ENCODE peak calls at places on chromosome 1, in six cellular contexts. One of them, this sample, is unnamed.

GRCh38 chr1:11982010-11982392 is 1.8 kb downstream of the MFN2 start:
- DNase-seq in SK-N-SH: no peak
- DNase-seq in naive thymus-derived CD4-positive, alpha-beta T cell: no peak
- DNase-seq in lower lobe of right lung: no peak
- DNase-seq in right atrium auricular region: no peak
- DNase-seq in mammary epithelial cell: no peak
- DNase-seq in this sample: no peak

GRCh38 chr1:74613894-74614293 is 59.7 kb downstream of the ERICH3 start:
- DNase-seq in lower lobe of right lung: no peak
- DNase-seq in SK-N-SH: no peak
- DNase-seq in naive thymus-derived CD4-positive, alpha-beta T cell: no peak
- DNase-seq in mammary epithelial cell: no peak
- DNase-seq in right atrium auricular region: no peak
- DNase-seq in this sample: no peak

GRCh38 chr1:202862672-202863560 is 26.0 kb downstream of the RABIF start:
- DNase-seq in SK-N-SH: no peak
- DNase-seq in mammary epithelial cell: no peak
- DNase-seq in right atrium auricular region: no peak
- DNase-seq in naive thymus-derived CD4-positive, alpha-beta T cell: no peak
- DNase-seq in lower lobe of right lung: no peak
- DNase-seq in this sample: no peak

GRCh38 chr1:46569909-46570725 is 18.7 kb upstream of the KNCN start:
- DNase-seq in lower lobe of right lung: no peak
- DNase-seq in SK-N-SH: no peak
- DNase-seq in right atrium auricular region: no peak
- DNase-seq in mammary epithelial cell: no peak
- DNase-seq in naive thymus-derived CD4-positive, alpha-beta T cell: no peak
- DNase-seq in this sample: no peak

GRCh38 chr1:154974808-154975408 is 427 bp downstream of the CKS1B start:
- DNase-seq in SK-N-SH: peak; percentile 77
- DNase-seq in right atrium auricular region: peak; percentile 95
- DNase-seq in mammary epithelial cell: peak; percentile 93
- DNase-seq in lower lobe of right lung: peak; percentile 95
- DNase-seq in naive thymus-derived CD4-positive, alpha-beta T cell: peak; percentile 92
- DNase-seq in this sample: peak; percentile 97

GRCh38 chr1:193184776-193185175 is 1.6 kb downstream of the B3GALT2 start:
- DNase-seq in mammary epithelial cell: no peak
- DNase-seq in right atrium auricular region: no peak
- DNase-seq in SK-N-SH: no peak
- DNase-seq in lower lobe of right lung: no peak
- DNase-seq in naive thymus-derived CD4-positive, alpha-beta T cell: no peak
- DNase-seq in this sample: no peak

GRCh38 chr1:66033781-66034180 is 241.1 kb downstream of the PDE4B start:
- DNase-seq in mammary epithelial cell: peak; percentile 1
- DNase-seq in lower lobe of right lung: no peak
- DNase-seq in SK-N-SH: no peak
- DNase-seq in right atrium auricular region: no peak
- DNase-seq in naive thymus-derived CD4-positive, alpha-beta T cell: no peak
- DNase-seq in this sample: no peak

GRCh38 chr1:17128361-17128760 is 9.1 kb upstream of the PADI2 start:
- DNase-seq in right atrium auricular region: no peak
- DNase-seq in naive thymus-derived CD4-positive, alpha-beta T cell: no peak
- DNase-seq in mammary epithelial cell: peak; percentile 88
- DNase-seq in SK-N-SH: no peak
- DNase-seq in lower lobe of right lung: no peak
- DNase-seq in this sample: no peak

GRCh38 chr1:3372317-3372716 is 82.1 kb upstream of the ARHGEF16 start:
- DNase-seq in SK-N-SH: no peak
- DNase-seq in right atrium auricular region: no peak
- DNase-seq in mammary epithelial cell: no peak
- DNase-seq in lower lobe of right lung: no peak
- DNase-seq in naive thymus-derived CD4-positive, alpha-beta T cell: no peak
- DNase-seq in this sample: no peak

GRCh38 chr1:100785399-100786082 is 66.0 kb downstream of the VCAM1 start:
- DNase-seq in naive thymus-derived CD4-positive, alpha-beta T cell: no peak
- DNase-seq in SK-N-SH: no peak
- DNase-seq in lower lobe of right lung: no peak
- DNase-seq in right atrium auricular region: no peak
- DNase-seq in mammary epithelial cell: no peak
- DNase-seq in this sample: no peak

GRCh38 chr1:93448983-93449805 is 1.3 kb downstream of the FNBP1L start:
- DNase-seq in naive thymus-derived CD4-positive, alpha-beta T cell: no peak
- DNase-seq in SK-N-SH: peak; percentile 44
- DNase-seq in right atrium auricular region: no peak
- DNase-seq in mammary epithelial cell: peak; percentile 60
- DNase-seq in lower lobe of right lung: no peak
- DNase-seq in this sample: no peak

GRCh38 chr1:93450331-93450730 is 2.4 kb downstream of the FNBP1L start:
- DNase-seq in SK-N-SH: no peak
- DNase-seq in right atrium auricular region: no peak
- DNase-seq in naive thymus-derived CD4-positive, alpha-beta T cell: no peak
- DNase-seq in lower lobe of right lung: no peak
- DNase-seq in mammary epithelial cell: no peak
- DNase-seq in this sample: no peak

GRCh38 chr1:93448292-93448982 is 519 bp downstream of the FNBP1L start:
- DNase-seq in right atrium auricular region: no peak
- DNase-seq in SK-N-SH: peak; percentile 89
- DNase-seq in naive thymus-derived CD4-positive, alpha-beta T cell: no peak
- DNase-seq in mammary epithelial cell: peak; percentile 37
- DNase-seq in lower lobe of right lung: peak; percentile 62
- DNase-seq in this sample: no peak

GRCh38 chr1:93447481-93448291 is at the start of gene FNBP1L:
- DNase-seq in lower lobe of right lung: peak; percentile 85
- DNase-seq in naive thymus-derived CD4-positive, alpha-beta T cell: peak; percentile 40
- DNase-seq in mammary epithelial cell: peak; percentile 73
- DNase-seq in right atrium auricular region: no peak
- DNase-seq in SK-N-SH: peak; percentile 98
- DNase-seq in this sample: peak; percentile 80

GRCh38 chr1:93446837-93447451 is 974 bp upstream of the FNBP1L start:
- DNase-seq in SK-N-SH: no peak
- DNase-seq in right atrium auricular region: no peak
- DNase-seq in mammary epithelial cell: peak; percentile 91
- DNase-seq in lower lobe of right lung: no peak
- DNase-seq in naive thymus-derived CD4-positive, alpha-beta T cell: no peak
- DNase-seq in this sample: no peak
- H3K4me3 ChIP-seq in SK-N-SH: peak overlapping the region; percentile 99
- H3K4me3 ChIP-seq in right atrium auricular region: peak overlapping the region; percentile 98
- H3K4me3 ChIP-seq in mammary epithelial cell: peak overlapping the region; percentile 71
- H3K4me3 ChIP-seq in lower lobe of right lung: peak overlapping the region; percentile 89
- H3K4me3 ChIP-seq in naive thymus-derived CD4-positive, alpha-beta T cell: no peak overlapping the region
- H3K4me3 ChIP-seq in this sample: peak overlapping the region; percentile 88

DNA sequence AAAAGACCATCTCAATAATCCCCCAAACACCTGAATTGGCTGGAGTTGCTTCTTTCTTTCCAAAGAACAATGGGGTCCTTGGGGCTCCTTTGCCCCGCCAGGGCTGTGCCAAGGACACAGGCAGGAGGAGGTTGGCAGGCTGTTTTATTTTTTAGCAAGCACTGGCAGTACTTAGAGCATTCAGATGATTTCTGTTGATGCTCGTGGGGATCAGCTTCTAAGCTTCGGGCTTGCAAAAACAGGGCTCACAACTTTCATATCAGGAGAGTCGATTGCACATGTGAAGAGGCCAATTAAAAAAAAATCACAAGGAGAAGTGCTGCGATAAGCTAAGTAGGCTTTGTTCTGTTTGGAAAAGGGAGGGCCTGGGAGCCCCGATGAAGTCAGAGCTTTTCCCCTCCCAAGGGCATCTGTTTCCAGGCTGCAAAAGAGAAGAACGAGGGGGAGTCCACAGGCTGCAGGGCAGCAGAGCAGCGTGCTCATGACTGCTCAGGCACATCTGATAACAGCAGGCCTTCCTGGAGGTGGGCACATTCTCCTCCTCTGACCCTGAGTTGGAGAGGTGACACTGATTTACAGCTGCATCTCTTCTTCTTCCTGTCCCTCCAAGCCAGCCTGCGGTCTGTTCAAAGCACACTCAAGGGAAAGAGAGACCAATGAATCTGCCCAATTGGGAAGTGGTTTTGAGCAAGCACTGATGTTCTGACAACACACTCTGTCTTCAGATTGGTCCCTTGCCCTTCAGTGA is 27.3 kb upstream of the BCAR3 start:
- DNase-seq in naive thymus-derived CD4-positive, alpha-beta T cell: no peak
- DNase-seq in lower lobe of right lung: no peak
- DNase-seq in right atrium auricular region: no peak
- DNase-seq in SK-N-SH: peak; percentile 81
- DNase-seq in mammary epithelial cell: no peak
- DNase-seq in this sample: peak; percentile 74
- H3K27ac ChIP-seq in naive thymus-derived CD4-positive, alpha-beta T cell: no peak overlapping the region
- H3K27ac ChIP-seq in lower lobe of right lung: no peak overlapping the region
- H3K27ac ChIP-seq in right atrium auricular region: no peak overlapping the region
- H3K27ac ChIP-seq in SK-N-SH: peak overlapping the region; percentile 54
- H3K27ac ChIP-seq in mammary epithelial cell: no peak overlapping the region
- H3K27ac ChIP-seq in this sample: no peak overlapping the region

GRCh38 chr1:244860914-244861610 is 3.3 kb downstream of the HNRNPU start:
- DNase-seq in naive thymus-derived CD4-positive, alpha-beta T cell: no peak
- DNase-seq in SK-N-SH: no peak
- DNase-seq in lower lobe of right lung: no peak
- DNase-seq in mammary epithelial cell: no peak
- DNase-seq in right atrium auricular region: no peak
- DNase-seq in this sample: no peak
- H3K4me3 ChIP-seq in naive thymus-derived CD4-positive, alpha-beta T cell: peak overlapping the region; percentile 78
- H3K4me3 ChIP-seq in SK-N-SH: peak overlapping the region; percentile 100
- H3K4me3 ChIP-seq in lower lobe of right lung: peak overlapping the region; percentile 94
- H3K4me3 ChIP-seq in mammary epithelial cell: peak overlapping the region; percentile 97
- H3K4me3 ChIP-seq in right atrium auricular region: peak overlapping the region; percentile 99
- H3K4me3 ChIP-seq in this sample: peak overlapping the region; percentile 98

DNA sequence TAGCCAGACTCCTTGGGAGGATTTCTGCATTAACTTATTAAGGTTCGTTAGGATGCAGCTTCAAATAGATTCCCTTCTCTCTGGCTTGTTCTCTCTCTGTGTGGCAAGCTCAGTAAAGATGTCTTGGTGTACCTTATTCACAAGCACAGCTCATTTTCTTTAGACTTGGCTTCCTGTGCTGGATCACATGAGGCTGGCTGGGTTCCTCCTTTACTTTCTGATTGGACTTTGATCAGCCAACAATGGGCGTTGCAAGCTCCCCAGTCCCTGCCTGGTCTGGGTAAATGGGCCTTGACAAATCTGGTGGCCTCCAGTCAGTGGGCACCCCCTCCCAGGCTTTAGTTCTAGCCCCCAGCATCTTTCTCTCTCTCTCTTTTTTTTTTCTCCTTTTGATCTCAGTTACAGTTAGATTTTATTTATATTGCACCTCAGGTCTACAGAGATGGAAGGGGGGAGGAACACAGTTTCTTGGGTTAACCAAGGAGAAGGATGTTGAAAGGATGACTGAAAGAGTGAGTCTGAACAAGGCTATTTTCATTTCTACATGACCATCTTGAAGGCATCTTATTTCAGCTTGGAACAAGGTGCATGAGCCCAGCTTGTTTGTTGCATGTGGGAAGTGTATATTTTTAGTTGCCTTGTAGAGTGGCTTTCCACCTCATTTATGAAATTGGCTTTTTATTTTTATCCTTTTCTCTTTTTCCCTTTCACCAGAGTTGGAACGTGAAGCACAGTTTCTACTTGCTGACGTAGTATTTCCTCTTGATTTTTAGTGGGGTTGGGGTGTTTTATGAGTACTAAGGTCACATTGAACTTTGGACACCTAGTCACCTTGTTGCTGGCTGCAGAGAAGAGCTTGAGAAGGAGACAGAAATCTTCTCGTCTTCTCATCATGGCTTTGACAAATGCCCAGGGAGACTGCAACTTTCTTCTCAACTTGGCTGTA is 77.1 kb downstream of the PBX1 start:
- DNase-seq in mammary epithelial cell: no peak
- DNase-seq in naive thymus-derived CD4-positive, alpha-beta T cell: no peak
- DNase-seq in lower lobe of right lung: no peak
- DNase-seq in right atrium auricular region: no peak
- DNase-seq in SK-N-SH: no peak
- DNase-seq in this sample: no peak
- H3K27ac ChIP-seq in mammary epithelial cell: peak overlapping the region; percentile 4
- H3K27ac ChIP-seq in naive thymus-derived CD4-positive, alpha-beta T cell: no peak overlapping the region
- H3K27ac ChIP-seq in lower lobe of right lung: no peak overlapping the region
- H3K27ac ChIP-seq in right atrium auricular region: peak overlapping the region; percentile 80
- H3K27ac ChIP-seq in SK-N-SH: peak overlapping the region; percentile 89
- H3K27ac ChIP-seq in this sample: no peak overlapping the region